ENCODE peak calls at places on chromosomes 7 and 10, in seven cellular contexts. C is cardiac muscle cell, A is ovary, K is uterus, P is IMR-90, U is neuronal stem cell, F is tibial nerve. D is an unnamed sample.
A peak's percentile ranks its signal among the peaks of the same experiment; 100 is the strongest.

GRCh38 chr7:123745437-123745836 is 3.4 kb downstream of the WASL start:
- DNase-seq in C (no peak), A (no peak), U (no peak), P (no peak), K (no peak), F (no peak), D (no peak)

GRCh38 chr10:51117053-51117660 is 42.9 kb downstream of the PRKG1 start:
- DNase-seq in C (no peak), K (no peak), U (no peak), P (peak; percentile 13), F (no peak), A (no peak), D (no peak)

GRCh38 chr7:55022618-55022985 is 3.8 kb downstream of the EGFR start:
- DNase-seq in U (no peak), F (no peak), P (no peak), K (no peak), C (no peak), A (no peak), D (no peak)

GRCh38 chr7:75991531-75992082 is 2.8 kb downstream of the TMEM120A start:
- DNase-seq in U (no peak), K (no peak), C (no peak), A (no peak), F (no peak), P (no peak), D (no peak)

GRCh38 chr10:60271319-60272040 is 118.2 kb downstream of the ANK3 start:
- DNase-seq in U (no peak), C (no peak), F (no peak), P (no peak), A (no peak), K (no peak), D (no peak)

GRCh38 chr7:81501220-81501619 is 268.6 kb downstream of the HGF start:
- DNase-seq in F (no peak), P (peak; percentile 81), K (no peak), A (no peak), U (no peak), C (no peak), D (no peak)

GRCh38 chr7:113119429-113119828 is 1.1 kb upstream of the SMIM30 start:
- DNase-seq in A (no peak), U (no peak), F (no peak), K (no peak), C (no peak), P (no peak), D (no peak)

GRCh38 chr10:88256013-88256680 is 327.0 kb downstream of the RNLS start:
- DNase-seq in K (peak; percentile 75), C (no peak), A (peak; percentile 50), F (peak; percentile 79), P (no peak), U (no peak), D (peak; percentile 68)

GRCh38 chr10:132021504-132022143 is 39.9 kb upstream of the BNIP3 start:
- DNase-seq in F (no peak), A (no peak), C (no peak), K (no peak), U (no peak), P (no peak), D (no peak)

GRCh38 chr10:72810976-72811375 is 82.6 kb upstream of the OIT3 start:
- DNase-seq in F (no peak), A (no peak), P (no peak), K (no peak), U (no peak), C (no peak), D (no peak)

GRCh38 chr7:120033114-120033513 is 239.9 kb upstream of the KCND2 start:
- DNase-seq in F (no peak), A (no peak), K (no peak), C (no peak), P (no peak), U (peak; percentile 1), D (no peak)

GRCh38 chr10:75868601-75869000 is 437.2 kb downstream of the LRMDA start:
- DNase-seq in P (no peak), F (no peak), A (no peak), K (no peak), U (no peak), C (no peak), D (no peak)

GRCh38 chr10:19877466-19878255 is 61.4 kb downstream of the PLXDC2 start:
- DNase-seq in F (no peak), C (no peak), U (no peak), P (no peak), K (no peak), A (no peak), D (no peak)

GRCh38 chr7:157792954-157793353 is 456.1 kb downstream of the DNAJB6 start:
- DNase-seq in U (no peak), A (no peak), P (no peak), F (no peak), C (no peak), K (no peak), D (no peak)

GRCh38 chr7:103626776-103627175 is 180.8 kb upstream of the SLC26A5 start:
- DNase-seq in U (no peak), C (no peak), F (no peak), P (peak; percentile 34), A (no peak), K (no peak), D (no peak)

DNA sequence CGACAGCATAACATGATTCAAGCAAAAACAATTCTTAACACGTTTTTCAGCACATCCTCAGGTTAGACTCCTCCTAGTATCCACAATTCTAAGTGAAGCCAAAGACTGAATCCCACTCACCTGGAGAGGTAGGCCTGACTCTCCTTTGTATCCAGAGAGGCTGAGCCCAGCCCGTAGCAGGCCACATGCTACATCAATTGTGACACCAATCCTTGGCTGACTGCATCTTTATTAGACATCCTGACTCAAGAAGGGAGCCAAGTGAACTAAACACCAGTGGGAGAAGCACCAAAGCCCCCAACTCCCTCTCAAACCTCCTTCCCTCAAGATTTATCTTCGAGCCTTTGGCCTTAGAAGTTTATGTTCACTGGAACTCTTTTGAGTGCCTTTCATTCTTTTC is 125.5 kb upstream of the PDLIM1 start:
- DNase-seq in K (no peak), A (no peak), U (no peak), F (no peak), P (no peak), C (no peak), D (no peak)
- H3K4me1 ChIP-seq in K (peaks cover 9% of the 10 kb centered on the region), A (no peaks in the 10 kb centered on the region), U (peaks cover 14% of the 10 kb centered on the region), F (no peaks in the 10 kb centered on the region), P (no peaks in the 10 kb centered on the region), C (no peaks in the 10 kb centered on the region), D (no peaks in the 10 kb centered on the region)

DNA sequence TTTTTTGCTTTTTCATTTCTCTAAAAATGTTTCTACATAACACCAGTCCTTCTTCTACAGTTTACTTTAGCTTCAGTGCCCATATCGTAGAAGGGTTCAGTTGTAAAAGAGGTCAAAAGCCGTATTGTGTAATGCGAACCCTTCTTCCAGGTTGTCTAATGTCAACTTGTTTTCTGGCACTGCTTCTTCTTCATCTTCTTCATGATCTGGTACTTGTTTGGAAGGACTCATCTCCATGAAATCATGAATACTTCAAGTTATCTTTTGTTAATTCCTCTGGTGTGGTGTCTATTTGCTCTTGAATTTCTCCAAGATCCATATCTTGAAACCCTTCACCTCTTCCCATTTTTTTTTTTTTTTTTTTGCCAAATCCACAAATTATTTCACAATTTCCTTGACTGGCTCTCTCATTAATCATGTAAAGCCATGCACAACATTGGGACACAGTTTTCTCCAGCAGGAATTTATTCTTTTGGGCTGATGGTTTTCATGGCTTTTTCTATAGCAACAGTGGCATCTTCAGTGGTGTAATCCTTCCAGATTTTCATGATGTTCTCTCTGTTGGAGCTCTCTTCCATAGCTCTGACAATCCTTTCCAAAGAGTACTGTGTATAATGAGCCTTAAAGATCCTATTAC is 85.1 kb downstream of the CPED1 start:
- DNase-seq in U (no peak), P (no peak), A (no peak), F (no peak), C (no peak), K (no peak), D (no peak)
- H3K4me1 ChIP-seq in U (no peaks in the 10 kb centered on the region), P (peaks cover 2% of the 10 kb centered on the region), A (no peaks in the 10 kb centered on the region), F (no peaks in the 10 kb centered on the region), C (no peaks in the 10 kb centered on the region), K (no peaks in the 10 kb centered on the region), D (no peaks in the 10 kb centered on the region)

GRCh38 chr7:158814637-158815036 is 14.7 kb downstream of the ESYT2 start:
- DNase-seq in K (no peak), U (no peak), P (no peak), C (no peak), A (no peak), F (no peak), D (no peak)
- H3K4me1 ChIP-seq in K (peaks cover 24% of the 10 kb centered on the region), U (peaks cover 14% of the 10 kb centered on the region), P (peaks cover 25% of the 10 kb centered on the region), C (peaks cover 26% of the 10 kb centered on the region), A (peaks cover 36% of the 10 kb centered on the region), F (peaks cover 7% of the 10 kb centered on the region), D (peaks cover 91% of the 10 kb centered on the region)

DNA sequence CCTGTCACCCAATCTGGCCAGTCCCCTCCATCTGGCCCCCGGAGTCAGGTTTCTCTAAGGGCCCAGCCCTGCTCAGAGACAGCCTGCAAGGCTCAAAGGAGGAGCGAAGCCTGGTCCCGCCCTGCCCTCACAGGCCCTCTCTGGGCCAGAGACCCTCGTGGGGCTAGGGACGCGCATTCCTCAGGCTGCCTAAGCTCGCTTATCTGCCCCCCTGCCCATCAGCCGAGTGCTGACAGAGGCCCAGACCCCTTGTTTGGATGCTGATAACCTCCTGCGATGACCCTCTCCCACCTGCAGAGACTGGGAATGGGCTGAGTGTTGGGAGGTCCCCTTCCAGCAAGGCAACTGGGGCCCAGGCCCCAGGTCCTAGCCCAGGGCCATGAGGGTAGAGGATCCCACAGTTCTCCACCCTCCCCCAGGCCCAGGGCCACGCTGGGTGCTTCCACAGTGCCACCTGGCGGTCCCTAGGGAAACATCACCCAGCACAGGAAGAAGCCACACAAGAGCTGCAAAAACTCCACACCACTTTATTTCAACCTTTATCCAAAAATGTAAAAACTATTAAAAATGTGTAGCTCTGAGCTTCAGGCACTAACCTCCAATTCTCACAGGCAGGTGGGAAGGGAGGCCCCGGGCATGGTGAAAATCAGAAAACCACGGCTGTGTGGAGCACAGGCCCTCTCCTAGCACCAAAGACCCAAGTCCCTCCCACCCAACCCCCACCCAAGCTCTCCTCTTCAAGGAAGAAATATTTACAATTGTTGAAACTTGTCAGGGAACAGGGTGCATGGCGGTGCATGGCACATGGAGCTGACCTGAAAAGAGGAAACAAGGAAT is 2.2 kb downstream of the NPM3 start:
- DNase-seq in K (peak; percentile 24), A (peak; percentile 51), U (peak; percentile 80), C (peak; percentile 80), P (peak; percentile 64), F (no peak), D (peak; percentile 59)
- H3K4me1 ChIP-seq in K (peaks cover 23% of the 10 kb centered on the region), A (peaks cover 20% of the 10 kb centered on the region), U (peaks cover 12% of the 10 kb centered on the region), C (peaks cover 35% of the 10 kb centered on the region), P (peaks cover 11% of the 10 kb centered on the region), F (no peaks in the 10 kb centered on the region), D (peaks cover 62% of the 10 kb centered on the region)

DNA sequence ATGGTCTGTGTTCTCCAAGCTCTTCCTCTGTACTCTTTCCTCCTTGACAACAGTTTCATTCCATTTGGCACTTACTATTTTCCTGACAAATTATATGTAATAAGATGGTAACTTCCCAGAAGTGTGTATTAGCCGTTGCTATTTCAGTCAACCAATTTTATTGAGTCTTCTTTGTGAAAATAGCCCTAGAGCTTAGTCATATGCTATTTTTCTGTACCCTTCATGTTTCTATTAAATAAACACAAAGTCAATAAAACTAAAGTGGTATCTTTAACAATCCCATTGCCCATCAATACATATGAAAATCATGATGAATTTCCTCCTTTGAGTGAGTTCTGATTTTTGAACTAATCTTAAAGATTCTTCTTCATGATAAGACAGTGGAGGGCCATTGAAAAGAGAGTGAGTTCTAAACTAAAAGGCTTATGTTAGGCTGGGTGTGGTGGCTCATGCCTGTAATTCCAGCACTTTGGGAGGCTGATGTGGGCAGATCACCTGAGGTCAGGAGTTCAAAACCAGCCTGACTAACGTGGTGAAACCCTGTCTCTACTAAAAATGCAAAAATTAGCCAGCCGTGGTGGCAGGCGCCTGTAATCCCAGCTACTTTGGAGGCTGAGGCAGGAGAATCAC is 5.9 kb upstream of the MYPN start:
- DNase-seq in F (no peak), A (no peak), C (no peak), K (no peak), U (no peak), P (no peak), D (no peak)
- H3K4me1 ChIP-seq in F (no peaks in the 10 kb centered on the region), A (no peaks in the 10 kb centered on the region), C (no peaks in the 10 kb centered on the region), K (no peaks in the 10 kb centered on the region), U (no peaks in the 10 kb centered on the region), P (peaks cover 13% of the 10 kb centered on the region), D (no peaks in the 10 kb centered on the region)

D was measured in right atrium auricular region.